ENCODE peak calls at places on chromosomes 16 and 17, in eight cellular contexts. One of them, this sample, is unnamed.

GRCh38 chr17:28394717-28395116 is 11.3 kb downstream of the SLC46A1 start:
- DNase-seq in Peyer's patch: no peak
- DNase-seq in K562: no peak
- DNase-seq in GM23248: peak
- DNase-seq in tibial artery: no peak
- DNase-seq in astrocyte of the spinal cord: peak
- DNase-seq in body of pancreas: no peak
- DNase-seq in skeletal muscle cell: no peak
- DNase-seq in this sample: peak

GRCh38 chr17:68035131-68035522 is 408 bp upstream of the KPNA2 start:
- DNase-seq in astrocyte of the spinal cord: no peak
- DNase-seq in skeletal muscle cell: no peak
- DNase-seq in tibial artery: peak
- DNase-seq in GM23248: peak
- DNase-seq in K562: no peak
- DNase-seq in body of pancreas: peak
- DNase-seq in Peyer's patch: peak
- DNase-seq in this sample: no peak

GRCh38 chr16:67542464-67542863 is 13.8 kb downstream of the RIPOR1 start:
- DNase-seq in GM23248: peak
- DNase-seq in astrocyte of the spinal cord: peak
- DNase-seq in Peyer's patch: peak
- DNase-seq in tibial artery: no peak
- DNase-seq in K562: peak
- DNase-seq in body of pancreas: peak
- DNase-seq in skeletal muscle cell: no peak
- DNase-seq in this sample: peak

GRCh38 chr16:4682616-4683254 is 10.6 kb upstream of the NUDT16L1 start:
- DNase-seq in GM23248: peak
- DNase-seq in Peyer's patch: no peak
- DNase-seq in K562: peak
- DNase-seq in astrocyte of the spinal cord: peak
- DNase-seq in body of pancreas: no peak
- DNase-seq in tibial artery: no peak
- DNase-seq in skeletal muscle cell: no peak
- DNase-seq in this sample: peak

GRCh38 chr17:72598705-72599104 is 477.9 kb downstream of the SOX9 start:
- DNase-seq in Peyer's patch: no peak
- DNase-seq in K562: no peak
- DNase-seq in GM23248: peak
- DNase-seq in skeletal muscle cell: no peak
- DNase-seq in astrocyte of the spinal cord: no peak
- DNase-seq in body of pancreas: no peak
- DNase-seq in tibial artery: no peak
- DNase-seq in this sample: no peak

GRCh38 chr17:65175952-65176351 is 38.8 kb downstream of the RGS9 start:
- DNase-seq in GM23248: no peak
- DNase-seq in astrocyte of the spinal cord: no peak
- DNase-seq in K562: no peak
- DNase-seq in Peyer's patch: no peak
- DNase-seq in tibial artery: no peak
- DNase-seq in skeletal muscle cell: no peak
- DNase-seq in body of pancreas: no peak
- DNase-seq in this sample: no peak

GRCh38 chr17:65332375-65332774 is 195.2 kb downstream of the RGS9 start:
- DNase-seq in K562: no peak
- DNase-seq in GM23248: peak
- DNase-seq in astrocyte of the spinal cord: peak
- DNase-seq in Peyer's patch: no peak
- DNase-seq in body of pancreas: no peak
- DNase-seq in tibial artery: no peak
- DNase-seq in skeletal muscle cell: no peak
- DNase-seq in this sample: peak

GRCh38 chr16:89473136-89473712 is 17.1 kb downstream of the ANKRD11 start:
- DNase-seq in astrocyte of the spinal cord: no peak
- DNase-seq in Peyer's patch: no peak
- DNase-seq in K562: no peak
- DNase-seq in tibial artery: no peak
- DNase-seq in skeletal muscle cell: no peak
- DNase-seq in body of pancreas: no peak
- DNase-seq in GM23248: no peak
- DNase-seq in this sample: no peak

GRCh38 chr16:56263711-56264608 is 72.7 kb downstream of the GNAO1 start:
- DNase-seq in GM23248: no peak
- DNase-seq in tibial artery: no peak
- DNase-seq in K562: peak
- DNase-seq in body of pancreas: no peak
- DNase-seq in astrocyte of the spinal cord: no peak
- DNase-seq in skeletal muscle cell: no peak
- DNase-seq in Peyer's patch: no peak
- DNase-seq in this sample: no peak

GRCh38 chr17:29929006-29929543 is 953 bp downstream of the SSH2 start:
- DNase-seq in body of pancreas: peak
- DNase-seq in K562: peak
- DNase-seq in Peyer's patch: peak
- DNase-seq in skeletal muscle cell: no peak
- DNase-seq in tibial artery: no peak
- DNase-seq in GM23248: peak
- DNase-seq in astrocyte of the spinal cord: peak
- DNase-seq in this sample: peak

GRCh38 chr17:29929544-29930398 is at the start of gene SSH2:
- DNase-seq in K562: peak
- DNase-seq in skeletal muscle cell: peak
- DNase-seq in body of pancreas: peak
- DNase-seq in astrocyte of the spinal cord: peak
- DNase-seq in GM23248: peak
- DNase-seq in Peyer's patch: peak
- DNase-seq in tibial artery: peak
- DNase-seq in this sample: peak

GRCh38 chr17:29933379-29933778 is 3.4 kb upstream of the SSH2 start:
- DNase-seq in GM23248: peak
- DNase-seq in skeletal muscle cell: no peak
- DNase-seq in tibial artery: no peak
- DNase-seq in Peyer's patch: no peak
- DNase-seq in astrocyte of the spinal cord: peak
- DNase-seq in K562: no peak
- DNase-seq in body of pancreas: no peak
- DNase-seq in this sample: peak

GRCh38 chr17:29930399-29931010 is 477 bp upstream of the SSH2 start:
- DNase-seq in skeletal muscle cell: no peak
- DNase-seq in body of pancreas: no peak
- DNase-seq in K562: peak
- DNase-seq in tibial artery: no peak
- DNase-seq in Peyer's patch: peak
- DNase-seq in GM23248: no peak
- DNase-seq in astrocyte of the spinal cord: no peak
- DNase-seq in this sample: peak

GRCh38 chr17:29931253-29931932 is 1.4 kb upstream of the SSH2 start:
- DNase-seq in body of pancreas: peak
- DNase-seq in K562: peak
- DNase-seq in skeletal muscle cell: peak
- DNase-seq in astrocyte of the spinal cord: peak
- DNase-seq in GM23248: peak
- DNase-seq in Peyer's patch: peak
- DNase-seq in tibial artery: peak
- DNase-seq in this sample: peak
- H3K4me3 ChIP-seq in body of pancreas: no peak
- H3K4me3 ChIP-seq in K562: no peak
- H3K4me3 ChIP-seq in skeletal muscle cell: peak
- H3K4me3 ChIP-seq in astrocyte of the spinal cord: peak
- H3K4me3 ChIP-seq in GM23248: peak
- H3K4me3 ChIP-seq in Peyer's patch: peak
- H3K4me3 ChIP-seq in tibial artery: peak
- H3K4me3 ChIP-seq in this sample: no peak

GRCh38 chr16:86418981-86419380 is 91.3 kb upstream of the FOXF1 start:
- DNase-seq in astrocyte of the spinal cord: no peak
- DNase-seq in K562: no peak
- DNase-seq in tibial artery: no peak
- DNase-seq in Peyer's patch: no peak
- DNase-seq in skeletal muscle cell: no peak
- DNase-seq in GM23248: no peak
- DNase-seq in body of pancreas: no peak
- DNase-seq in this sample: no peak
- H3K4me3 ChIP-seq in astrocyte of the spinal cord: no peak
- H3K4me3 ChIP-seq in K562: no peak
- H3K4me3 ChIP-seq in tibial artery: no peak
- H3K4me3 ChIP-seq in Peyer's patch: no peak
- H3K4me3 ChIP-seq in skeletal muscle cell: no peak
- H3K4me3 ChIP-seq in GM23248: no peak
- H3K4me3 ChIP-seq in body of pancreas: no peak
- H3K4me3 ChIP-seq in this sample: no peak

GRCh38 chr16:15640966-15641365 is 2.0 kb downstream of the MARF1 start:
- DNase-seq in astrocyte of the spinal cord: no peak
- DNase-seq in body of pancreas: no peak
- DNase-seq in K562: no peak
- DNase-seq in GM23248: no peak
- DNase-seq in Peyer's patch: no peak
- DNase-seq in tibial artery: no peak
- DNase-seq in skeletal muscle cell: no peak
- DNase-seq in this sample: no peak

GRCh38 chr16:15636392-15636873 is 6.5 kb downstream of the MARF1 start:
- DNase-seq in K562: no peak
- DNase-seq in Peyer's patch: peak
- DNase-seq in astrocyte of the spinal cord: no peak
- DNase-seq in body of pancreas: no peak
- DNase-seq in GM23248: no peak
- DNase-seq in tibial artery: no peak
- DNase-seq in skeletal muscle cell: no peak
- DNase-seq in this sample: no peak

GRCh38 chr16:15631730-15632409 is 11.1 kb downstream of the MARF1 start:
- DNase-seq in body of pancreas: no peak
- DNase-seq in astrocyte of the spinal cord: no peak
- DNase-seq in Peyer's patch: no peak
- DNase-seq in skeletal muscle cell: no peak
- DNase-seq in K562: no peak
- DNase-seq in tibial artery: no peak
- DNase-seq in GM23248: no peak
- DNase-seq in this sample: no peak

GRCh38 chr16:15639061-15639568 is 3.8 kb downstream of the MARF1 start:
- DNase-seq in skeletal muscle cell: no peak
- DNase-seq in K562: no peak
- DNase-seq in GM23248: no peak
- DNase-seq in tibial artery: no peak
- DNase-seq in Peyer's patch: peak
- DNase-seq in body of pancreas: no peak
- DNase-seq in astrocyte of the spinal cord: no peak
- DNase-seq in this sample: no peak

DNA sequence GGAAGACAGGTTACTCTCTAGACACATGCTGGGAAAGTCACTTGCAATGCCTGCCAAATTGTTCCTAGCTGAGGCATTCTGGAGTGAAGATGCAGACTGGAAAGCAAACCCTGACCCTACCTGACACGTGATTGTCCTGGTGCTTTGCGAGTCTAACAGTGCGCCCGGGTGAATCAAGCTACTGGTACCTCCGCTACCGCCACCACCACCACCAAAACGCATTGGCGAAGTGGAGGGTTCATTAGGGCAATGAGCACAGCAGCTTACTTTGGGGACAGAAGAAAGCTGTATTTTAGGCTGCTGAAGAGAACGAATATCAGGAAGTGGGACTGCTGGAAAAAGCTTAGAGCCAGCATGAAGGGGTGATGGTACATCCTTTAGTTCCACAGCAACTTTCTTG is 7.0 kb downstream of the MARF1 start:
- DNase-seq in skeletal muscle cell: no peak
- DNase-seq in tibial artery: no peak
- DNase-seq in body of pancreas: no peak
- DNase-seq in astrocyte of the spinal cord: no peak
- DNase-seq in GM23248: no peak
- DNase-seq in K562: no peak
- DNase-seq in Peyer's patch: no peak
- DNase-seq in this sample: no peak
- H3K4me3 ChIP-seq in skeletal muscle cell: no peak
- H3K4me3 ChIP-seq in tibial artery: no peak
- H3K4me3 ChIP-seq in body of pancreas: no peak
- H3K4me3 ChIP-seq in astrocyte of the spinal cord: no peak
- H3K4me3 ChIP-seq in GM23248: no peak
- H3K4me3 ChIP-seq in K562: no peak
- H3K4me3 ChIP-seq in Peyer's patch: no peak
- H3K4me3 ChIP-seq in this sample: no peak

GRCh38 chr17:46770439-46770817 is 48.1 kb downstream of the WNT3 start:
- DNase-seq in Peyer's patch: no peak
- DNase-seq in K562: no peak
- DNase-seq in astrocyte of the spinal cord: no peak
- DNase-seq in tibial artery: no peak
- DNase-seq in body of pancreas: no peak
- DNase-seq in GM23248: no peak
- DNase-seq in skeletal muscle cell: no peak
- DNase-seq in this sample: no peak
- H3K4me3 ChIP-seq in Peyer's patch: peak
- H3K4me3 ChIP-seq in K562: peak
- H3K4me3 ChIP-seq in astrocyte of the spinal cord: no peak
- H3K4me3 ChIP-seq in tibial artery: no peak
- H3K4me3 ChIP-seq in body of pancreas: no peak
- H3K4me3 ChIP-seq in GM23248: peak
- H3K4me3 ChIP-seq in skeletal muscle cell: peak
- H3K4me3 ChIP-seq in this sample: no peak

DNA sequence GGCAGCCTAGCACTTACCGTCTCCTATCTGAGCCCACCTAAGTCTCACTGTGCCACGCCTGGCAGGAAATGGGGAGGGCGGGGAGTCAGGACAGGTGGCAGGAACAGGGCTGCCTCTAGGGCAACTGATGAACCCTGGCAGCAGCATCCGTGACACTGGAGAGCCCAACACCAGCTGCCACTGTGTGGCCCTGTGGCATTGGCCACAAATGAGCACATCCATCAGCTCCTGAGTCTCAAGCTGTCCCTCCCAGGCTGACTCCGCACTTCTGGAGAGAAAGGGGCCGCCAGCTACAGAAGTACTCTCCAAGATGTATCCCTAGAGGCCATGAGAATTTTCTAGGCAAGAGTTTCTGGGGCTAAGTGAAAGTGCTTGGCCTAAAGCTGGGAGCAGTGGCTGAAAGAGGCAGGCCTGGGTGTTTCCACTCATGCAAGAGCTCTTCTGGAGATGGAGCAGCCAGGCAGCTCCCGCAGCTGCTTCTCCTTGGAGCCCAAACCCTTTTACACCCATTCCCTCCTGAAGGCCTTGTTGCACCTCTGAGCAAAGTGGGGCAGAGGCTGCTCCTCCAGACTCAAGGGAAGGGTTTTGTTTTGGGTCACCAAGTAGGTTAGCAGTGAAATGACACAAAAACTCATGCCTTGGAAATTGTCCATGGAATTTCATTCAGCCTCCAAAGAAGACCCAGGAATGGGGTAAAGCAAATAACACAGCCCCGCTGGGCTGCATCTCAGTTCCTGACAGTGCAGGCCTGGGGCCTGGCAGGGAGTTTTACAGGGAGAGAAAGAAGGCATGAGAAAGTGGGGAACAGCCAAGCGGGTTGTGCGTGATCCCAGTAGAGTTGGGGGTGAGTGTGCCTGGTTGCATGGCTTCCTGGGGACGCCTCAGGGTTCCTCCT is 25.8 kb downstream of the PEMT start:
- DNase-seq in body of pancreas: no peak
- DNase-seq in K562: no peak
- DNase-seq in skeletal muscle cell: no peak
- DNase-seq in Peyer's patch: no peak
- DNase-seq in tibial artery: no peak
- DNase-seq in astrocyte of the spinal cord: no peak
- DNase-seq in GM23248: no peak
- DNase-seq in this sample: no peak
- H3K4me3 ChIP-seq in body of pancreas: no peak
- H3K4me3 ChIP-seq in K562: no peak
- H3K4me3 ChIP-seq in skeletal muscle cell: no peak
- H3K4me3 ChIP-seq in Peyer's patch: no peak
- H3K4me3 ChIP-seq in tibial artery: no peak
- H3K4me3 ChIP-seq in astrocyte of the spinal cord: no peak
- H3K4me3 ChIP-seq in GM23248: no peak
- H3K4me3 ChIP-seq in this sample: no peak